ENCODE peak calls at places on chromosome 20, in four cellular contexts. T is endothelial cell of umbilical vein, G is HL-60, C is HCT116. E is an unnamed sample.
A peak's percentile ranks its signal among the peaks of the same experiment; 100 is the strongest.

GRCh38 chr20:10427060-10427692 is 6.8 kb downstream of the MKKS start:
- DNase-seq in C (no peak), G (peak; percentile 18), T (peak; percentile 79), E (peak; percentile 37)

GRCh38 chr20:63556873-63557478 is 3.0 kb downstream of the FNDC11 start:
- DNase-seq in T (no peak), G (no peak), C (no peak), E (no peak)

GRCh38 chr20:11267762-11268335 is 594.0 kb upstream of the JAG1 start:
- DNase-seq in C (no peak), G (no peak), T (no peak), E (no peak)

GRCh38 chr20:62733891-62734290 is 25.3 kb downstream of the NTSR1 start:
- DNase-seq in G (no peak), T (no peak), C (no peak), E (no peak)

GRCh38 chr20:56380375-56380774 is 11.6 kb downstream of the AURKA start:
- DNase-seq in G (no peak), C (no peak), T (peak; percentile 64), E (no peak)

GRCh38 chr20:63740070-63740500 is 509 bp downstream of the SLC2A4RG start:
- DNase-seq in C (no peak), T (peak; percentile 15), G (peak; percentile 38), E (no peak)

GRCh38 chr20:2234788-2235187 is 61.0 kb upstream of the TGM3 start:
- DNase-seq in C (no peak), G (no peak), T (no peak), E (no peak)

GRCh38 chr20:12965212-12965879 is 43.4 kb upstream of the SPTLC3 start:
- DNase-seq in G (no peak), C (no peak), T (no peak), E (no peak)

GRCh38 chr20:58828141-58828540 is 22.6 kb downstream of the GNAS-AS1 start:
- DNase-seq in C (no peak), G (no peak), T (no peak), E (no peak)

GRCh38 chr20:25033250-25033940 is 24.5 kb downstream of the ACSS1 start:
- DNase-seq in T (peak; percentile 21), G (no peak), C (no peak), E (no peak)

GRCh38 chr20:41425180-41425884 is 58.7 kb upstream of the EMILIN3 start:
- DNase-seq in G (no peak), T (no peak), C (no peak), E (no peak)

GRCh38 chr20:35300469-35301262 is 8.4 kb upstream of the FAM83C start:
- DNase-seq in G (no peak), C (no peak), T (no peak), E (no peak)

GRCh38 chr20:35303735-35304431 is 11.7 kb upstream of the FAM83C start:
- DNase-seq in C (peak; percentile 82), T (peak; percentile 87), G (peak; percentile 91), E (peak; percentile 86)

GRCh38 chr20:35303382-35303734 is 11.1 kb upstream of the FAM83C start:
- DNase-seq in T (no peak), G (no peak), C (no peak), E (no peak)

GRCh38 chr20:35301426-35301825 is 9.2 kb upstream of the FAM83C start:
- DNase-seq in T (no peak), C (no peak), G (no peak), E (no peak)

GRCh38 chr20:35302421-35303335 is 10.5 kb upstream of the FAM83C start:
- DNase-seq in G (no peak), T (no peak), C (no peak), E (no peak)
- H3K27ac ChIP-seq in G (no peak overlapping the region), T (no peak overlapping the region), C (no peak overlapping the region), E (peak overlapping the region; percentile 10)

GRCh38 chr20:54040528-54040927 is 29.9 kb downstream of the BCAS1 start:
- DNase-seq in G (no peak), C (no peak), T (no peak), E (no peak)
- TF ChIP-seq POLR2AphosphoS5 in G (no peak), C (no peak), T (no peak), E (no peak)

DNA sequence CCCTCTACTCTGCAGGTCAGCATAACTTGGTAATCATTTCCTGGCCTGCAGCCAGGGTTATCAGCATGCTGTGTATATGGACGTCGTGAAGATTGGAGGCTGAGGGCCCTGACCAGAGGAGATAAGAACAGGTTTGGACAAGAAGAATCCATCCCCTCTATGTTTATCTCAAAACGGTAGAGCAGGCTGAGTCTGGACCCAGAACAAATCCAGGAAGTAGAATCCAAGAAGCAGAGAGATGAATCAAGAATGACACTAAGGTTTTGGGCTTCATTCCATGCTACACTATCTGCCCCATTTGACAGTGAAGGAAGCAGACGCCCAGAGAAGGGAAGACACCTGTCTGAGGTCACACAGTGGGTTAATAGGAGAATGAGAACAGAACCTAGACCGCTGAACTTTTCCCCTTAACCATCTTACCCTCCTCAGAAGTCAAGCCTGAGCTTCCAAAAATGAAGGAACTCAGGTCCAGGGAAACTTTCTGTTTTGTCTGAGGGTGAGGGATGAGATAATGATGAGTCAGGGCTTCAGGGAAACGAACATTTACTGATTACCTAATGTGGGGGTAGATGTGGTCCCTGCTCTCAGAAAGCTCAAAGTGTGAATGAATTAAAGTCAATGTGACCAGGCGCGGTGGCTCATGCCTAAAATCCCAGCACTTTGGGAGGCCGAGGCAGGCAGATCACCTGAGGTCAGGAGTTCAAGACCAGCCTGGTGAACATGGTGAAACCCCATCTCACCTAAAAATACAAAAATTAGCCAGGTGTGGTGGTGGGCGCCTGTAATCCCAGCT is 9.4 kb upstream of the COMMD7 start:
- DNase-seq in T (no peak), G (no peak), C (no peak), E (no peak)
- H3K27ac ChIP-seq in T (no peak overlapping the region), G (no peak overlapping the region), C (no peak overlapping the region), E (no peak overlapping the region)

GRCh38 chr20:3863317-3863716 is 16.7 kb downstream of the MAVS start:
- DNase-seq in C (no peak), T (no peak), G (no peak), E (no peak)
- TF ChIP-seq POLR2AphosphoS5 in C (peak; percentile 7), T (no peak), G (no peak), E (no peak)

DNA sequence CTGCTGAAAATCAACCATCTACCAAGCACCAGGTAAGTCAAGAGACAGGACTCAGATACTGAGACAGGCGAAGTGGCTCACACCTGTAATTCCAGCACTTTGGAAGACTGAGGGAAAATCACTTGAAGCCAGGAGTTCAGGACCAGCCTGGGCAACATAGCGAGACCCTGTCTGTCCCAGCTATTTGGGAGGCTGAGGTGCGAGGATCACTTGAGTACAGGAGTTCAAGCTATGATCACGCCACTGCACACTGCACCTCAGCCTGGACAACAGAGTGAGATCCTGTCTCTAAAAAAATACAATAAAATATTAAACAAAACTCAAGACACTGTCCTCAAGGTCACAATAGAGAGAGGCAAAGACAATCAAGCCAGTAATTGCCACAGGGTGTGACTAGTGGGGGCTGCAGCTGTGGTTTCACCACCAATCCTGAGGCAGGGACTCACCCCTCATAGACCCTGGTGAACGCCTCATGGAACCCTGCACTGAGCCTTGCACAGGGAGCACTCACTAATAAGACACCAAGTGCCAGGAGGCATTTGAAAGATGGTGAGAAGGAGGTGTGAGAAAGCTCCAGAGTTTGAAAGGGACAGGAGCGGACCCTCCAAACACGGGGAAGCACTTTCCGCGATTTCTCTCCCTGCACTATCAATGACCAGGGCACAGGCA is 1.7 kb downstream of the SNHG17 start:
- DNase-seq in C (no peak), T (no peak), G (no peak), E (no peak)
- H3K27ac ChIP-seq in C (peak overlapping the region; percentile 30), T (no peak overlapping the region), G (peak overlapping the region; percentile 95), E (no peak overlapping the region)

GRCh38 chr20:53926428-53927028 is 143.9 kb downstream of the BCAS1 start:
- DNase-seq in C (no peak), T (peak; percentile 96), G (peak; percentile 46), E (no peak)
- TF ChIP-seq POLR2AphosphoS5 in C (no peak), T (peak; percentile 72), G (no peak), E (no peak)

GRCh38 chr20:48153523-48153922 is 368.2 kb upstream of the SULF2 start:
- DNase-seq in C (no peak), T (no peak), G (no peak), E (no peak)

GRCh38 chr20:48154040-48154439 is 368.8 kb upstream of the SULF2 start:
- DNase-seq in T (no peak), G (no peak), C (no peak), E (no peak)

GRCh38 chr20:48150568-48150967 is 365.3 kb upstream of the SULF2 start:
- DNase-seq in T (no peak), G (no peak), C (no peak), E (no peak)

GRCh38 chr20:48155231-48155630 is 369.9 kb upstream of the SULF2 start:
- DNase-seq in G (no peak), C (no peak), T (no peak), E (no peak)

DNA sequence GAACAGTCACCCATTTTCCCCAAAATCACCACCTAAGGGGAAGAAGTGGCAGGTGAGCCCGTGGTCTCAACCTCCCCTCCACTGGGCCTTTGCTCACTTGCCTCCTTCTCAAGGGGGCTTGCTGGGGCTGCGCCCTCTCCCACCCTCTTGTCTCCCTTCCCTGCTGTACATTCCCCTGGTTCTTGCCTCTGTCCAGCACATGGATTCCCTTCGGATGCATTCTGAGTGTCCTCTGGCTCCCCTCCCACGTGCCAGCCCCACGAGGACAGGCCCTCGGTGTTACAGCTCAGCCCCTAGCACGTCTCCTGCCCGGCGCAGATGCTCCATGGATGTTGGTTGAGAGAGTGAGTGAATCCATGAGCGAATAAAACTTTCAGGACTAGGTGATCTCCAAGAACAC is 367.8 kb upstream of the SULF2 start:
- DNase-seq in T (no peak), C (no peak), G (no peak), E (no peak)
- H3K27ac ChIP-seq in T (no peak overlapping the region), C (no peak overlapping the region), G (no peak overlapping the region), E (no peak overlapping the region)